ENCODE peak calls at places on chromosomes 1 and 21, in four cellular contexts. U is stomach; I is CD8-positive, alpha-beta T cell; Q is left ventricle myocardium inferior. Z is an unnamed sample.
A peak's percentile ranks its signal among the peaks of the same experiment; 100 is the strongest.

GRCh38 chr1:182032251-182032650 is 29.3 kb downstream of the ZNF648 start:
- DNase-seq in U (no peak), I (no peak), Q (no peak), Z (no peak)

GRCh38 chr1:116256875-116257823 is 115.9 kb upstream of the ATP1A1 start:
- DNase-seq in U (peak; percentile 64), I (no peak), Q (no peak), Z (no peak)

GRCh38 chr1:40050863-40051262 is 10.3 kb downstream of the CAP1 start:
- DNase-seq in U (no peak), I (no peak), Q (no peak), Z (no peak)

GRCh38 chr1:225464851-225465792 is 37.3 kb upstream of the LBR start:
- DNase-seq in U (no peak), I (no peak), Q (no peak), Z (no peak)

GRCh38 chr1:192933744-192934143 is 124.9 kb downstream of the RGS2 start:
- DNase-seq in U (no peak), I (no peak), Q (no peak), Z (no peak)

GRCh38 chr1:63615809-63616420 is 22.7 kb downstream of the PGM1 start:
- DNase-seq in U (peak; percentile 65), I (peak; percentile 71), Q (no peak), Z (peak; percentile 47)

GRCh38 chr1:6180578-6181311 is 624 bp upstream of the CHD5 start:
- DNase-seq in U (no peak), I (peak; percentile 20), Q (no peak), Z (no peak)

GRCh38 chr1:239719642-239720258 is 333.4 kb downstream of the CHRM3 start:
- DNase-seq in U (no peak), I (peak; percentile 42), Q (no peak), Z (peak; percentile 10)

GRCh38 chr1:240579511-240579910 is 32.4 kb downstream of the GREM2 start:
- DNase-seq in U (no peak), I (no peak), Q (no peak), Z (no peak)

GRCh38 chr21:37939838-37940237 is 23.6 kb upstream of the KCNJ6 start:
- DNase-seq in U (no peak), I (no peak), Q (no peak), Z (no peak)

GRCh38 chr21:37939251-37939650 is 23.0 kb upstream of the KCNJ6 start:
- DNase-seq in U (no peak), I (no peak), Q (no peak), Z (no peak)

GRCh38 chr21:37932936-37933335 is 16.7 kb upstream of the KCNJ6 start:
- DNase-seq in U (no peak), I (no peak), Q (no peak), Z (no peak)

GRCh38 chr21:37936010-37936785 is 19.9 kb upstream of the KCNJ6 start:
- DNase-seq in U (no peak), I (no peak), Q (no peak), Z (no peak)

GRCh38 chr21:37937668-37938067 is 21.4 kb upstream of the KCNJ6 start:
- DNase-seq in U (no peak), I (no peak), Q (no peak), Z (no peak)
- H3K4me3 ChIP-seq in U (no peak overlapping the region), I (no peak overlapping the region), Q (no peak overlapping the region), Z (no peak overlapping the region)

GRCh38 chr1:77925536-77925935 is 37.1 kb downstream of the NEXN start:
- DNase-seq in U (no peak), I (no peak), Q (no peak), Z (no peak)
- H3K27ac ChIP-seq in U (no peak overlapping the region), I (no peak overlapping the region), Q (peak overlapping the region; percentile 14), Z (no peak overlapping the region)

GRCh38 chr1:109984456-109985250 is at the start of gene AHCYL1:
- DNase-seq in U (peak; percentile 100), I (peak; percentile 99), Q (peak; percentile 100), Z (peak; percentile 100)

GRCh38 chr1:109985251-109986053 is 887 bp downstream of the AHCYL1 start:
- DNase-seq in U (peak; percentile 27), I (no peak), Q (no peak), Z (no peak)

GRCh38 chr1:109983380-109984189 is 980 bp upstream of the AHCYL1 start:
- DNase-seq in U (no peak), I (no peak), Q (no peak), Z (no peak)

GRCh38 chr1:109986054-109986444 is 1.5 kb downstream of the AHCYL1 start:
- DNase-seq in U (no peak), I (no peak), Q (no peak), Z (no peak)

DNA sequence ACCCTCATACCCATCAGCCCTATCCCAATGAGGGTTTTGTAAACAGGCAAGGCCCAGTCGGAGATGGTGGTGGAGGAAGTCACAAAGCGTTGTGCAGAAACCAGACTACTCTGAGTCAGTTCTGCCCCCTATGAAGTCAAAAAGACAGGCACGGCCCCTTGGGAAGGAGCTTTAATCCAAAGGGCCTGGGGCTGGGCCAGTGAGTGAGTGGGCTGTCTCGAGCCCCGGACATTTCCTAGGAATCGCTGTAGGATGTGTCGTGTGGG is 442 bp upstream of the AHCYL1 start:
- DNase-seq in U (no peak), I (no peak), Q (no peak), Z (no peak)
- H3K4me3 ChIP-seq in U (no peak overlapping the region), I (no peak overlapping the region), Q (peak overlapping the region; percentile 92), Z (no peak overlapping the region)

DNA sequence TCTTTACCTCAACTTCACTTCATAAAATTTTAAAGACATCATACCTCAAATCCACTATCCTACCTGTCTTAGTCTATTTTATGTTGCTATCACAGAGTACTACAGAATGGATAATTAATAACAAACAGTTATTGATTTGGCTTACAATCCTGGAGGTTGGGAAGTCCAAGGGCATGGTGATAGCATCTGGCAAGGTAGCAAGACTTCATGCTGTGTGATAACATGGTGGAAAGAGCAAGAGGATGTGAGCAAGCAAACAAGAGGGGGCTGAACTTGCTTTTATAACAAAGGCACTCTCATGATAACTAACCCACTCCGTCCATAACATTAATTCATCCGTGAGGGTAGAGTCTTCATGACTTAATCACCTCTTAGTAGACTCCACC is 33.8 kb downstream of the C21orf91 start:
- DNase-seq in U (no peak), I (no peak), Q (no peak), Z (no peak)
- H3K27ac ChIP-seq in U (no peak overlapping the region), I (no peak overlapping the region), Q (no peak overlapping the region), Z (no peak overlapping the region)

GRCh38 chr1:172704003-172704402 is 45.1 kb downstream of the FASLG start:
- DNase-seq in U (no peak), I (no peak), Q (no peak), Z (no peak)

GRCh38 chr1:172704446-172705176 is 45.7 kb downstream of the FASLG start:
- DNase-seq in U (no peak), I (no peak), Q (no peak), Z (no peak)

DNA sequence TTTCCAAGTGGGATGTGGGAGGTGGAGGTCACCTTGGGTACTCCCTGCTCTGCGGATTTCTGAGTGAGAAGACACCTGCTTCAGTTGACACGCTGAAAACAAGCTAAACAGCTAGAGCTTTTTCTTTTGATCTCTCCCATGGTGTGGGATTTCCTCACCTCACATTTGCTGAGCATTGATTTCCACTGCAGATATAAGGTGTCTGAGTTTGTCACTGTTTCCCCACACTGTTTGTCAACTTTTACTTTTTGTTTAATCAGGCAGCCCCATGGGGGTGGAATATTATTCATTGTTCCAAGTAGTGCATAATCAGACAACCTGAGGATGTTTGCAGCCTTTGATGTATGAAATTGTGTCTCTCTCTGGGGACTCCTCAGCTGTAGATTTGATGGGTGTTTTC is 49.5 kb downstream of the FASLG start:
- DNase-seq in U (no peak), I (peak; percentile 22), Q (no peak), Z (no peak)
- H3K4me3 ChIP-seq in U (no peak overlapping the region), I (no peak overlapping the region), Q (no peak overlapping the region), Z (no peak overlapping the region)

GRCh38 chr1:162389971-162390370 is 8.4 kb downstream of the C1orf226 start:
- DNase-seq in U (no peak), I (no peak), Q (no peak), Z (no peak)
- H3K27ac ChIP-seq in U (no peak overlapping the region), I (no peak overlapping the region), Q (no peak overlapping the region), Z (no peak overlapping the region)

Z was measured in right cardiac atrium.